ENCODE peak calls at places on chromosomes 13 and 19, in eight cellular contexts. Z is fibroblast of lung, E is ovary, K is cardiac fibroblast, U is right lobe of liver, G is BE2C, X is cardiac muscle cell, D is neural progenitor cell. T is an unnamed sample.

GRCh38 chr19:50008532-50008931 is 16.6 kb downstream of the VRK3 start:
- DNase-seq in Z (no peak), E (no peak), K (peak), U (no peak), G (peak), X (peak), D (peak), T (no peak)

GRCh38 chr19:41702208-41702651 is 6.2 kb upstream of the CEACAM5 start:
- DNase-seq in Z (no peak), E (no peak), K (no peak), U (no peak), G (no peak), X (no peak), D (no peak), T (no peak)

GRCh38 chr13:75364131-75364713 is 117.7 kb downstream of the TBC1D4 start:
- DNase-seq in Z (no peak), E (no peak), K (no peak), U (no peak), G (no peak), X (no peak), D (no peak), T (no peak)

GRCh38 chr13:31908696-31909386 is 122.7 kb upstream of the FRY start:
- DNase-seq in Z (no peak), E (no peak), K (no peak), U (no peak), G (no peak), X (no peak), D (no peak), T (no peak)

GRCh38 chr19:48724796-48725753 is 5.5 kb upstream of the MAMSTR start:
- DNase-seq in Z (peak), E (peak), K (peak), U (no peak), G (peak), X (peak), D (peak), T (no peak)

GRCh38 chr13:78298657-78299056 is 304.7 kb downstream of the POU4F1 start:
- DNase-seq in Z (peak), E (no peak), K (no peak), U (no peak), G (no peak), X (no peak), D (no peak), T (no peak)

GRCh38 chr19:6161271-6161850 is 25.9 kb downstream of the ACSBG2 start:
- DNase-seq in Z (no peak), E (no peak), K (no peak), U (no peak), G (peak), X (no peak), D (peak), T (no peak)

GRCh38 chr19:44553478-44554171 is 24.1 kb upstream of the CEACAM20 start:
- DNase-seq in Z (no peak), E (no peak), K (peak), U (no peak), G (no peak), X (no peak), D (no peak), T (no peak)

GRCh38 chr13:90107658-90108057 is 1239.8 kb upstream of the MIR17HG start:
- DNase-seq in Z (no peak), E (no peak), K (no peak), U (no peak), G (no peak), X (no peak), D (no peak), T (no peak)

GRCh38 chr19:33767898-33768413 is 28.7 kb upstream of the KCTD15 start:
- DNase-seq in Z (peak), E (no peak), K (peak), U (no peak), G (no peak), X (peak), D (peak), T (no peak)
- TF ChIP-seq CTCF in Z (no peak), E (no peak), K (peak), U (no peak), G (peak), X (peak), D (peak), T (peak)

GRCh38 chr19:13103961-13104847 is 1.5 kb upstream of the LYL1 start:
- DNase-seq in Z (no peak), E (peak), K (no peak), U (peak), G (peak), X (peak), D (peak), T (no peak)
- H3K4me3 ChIP-seq in Z (no peak), E (no peak), K (no peak), U (peak), G (peak), X (no peak), D (no peak), T (no peak)

GRCh38 chr13:113460064-113460555 is 6.8 kb upstream of the ADPRHL1 start:
- DNase-seq in Z (no peak), E (no peak), K (no peak), U (no peak), G (no peak), X (no peak), D (no peak), T (no peak)
- TF ChIP-seq CTCF in Z (no peak), E (no peak), K (no peak), U (no peak), G (no peak), X (no peak), D (no peak), T (no peak)

GRCh38 chr19:7855426-7856276 is 18.5 kb downstream of the PRR36 start:
- DNase-seq in Z (no peak), E (no peak), K (no peak), U (no peak), G (no peak), X (no peak), D (no peak), T (no peak)
- H3K4me3 ChIP-seq in Z (no peak), E (no peak), K (no peak), U (no peak), G (no peak), X (no peak), D (no peak), T (no peak)

GRCh38 chr19:17627921-17628320 is 60.2 kb downstream of the UNC13A start:
- DNase-seq in Z (no peak), E (no peak), K (no peak), U (no peak), G (no peak), X (no peak), D (no peak), T (no peak)
- TF ChIP-seq CTCF in Z (no peak), E (no peak), K (no peak), U (no peak), G (no peak), X (no peak), D (no peak), T (no peak)

DNA sequence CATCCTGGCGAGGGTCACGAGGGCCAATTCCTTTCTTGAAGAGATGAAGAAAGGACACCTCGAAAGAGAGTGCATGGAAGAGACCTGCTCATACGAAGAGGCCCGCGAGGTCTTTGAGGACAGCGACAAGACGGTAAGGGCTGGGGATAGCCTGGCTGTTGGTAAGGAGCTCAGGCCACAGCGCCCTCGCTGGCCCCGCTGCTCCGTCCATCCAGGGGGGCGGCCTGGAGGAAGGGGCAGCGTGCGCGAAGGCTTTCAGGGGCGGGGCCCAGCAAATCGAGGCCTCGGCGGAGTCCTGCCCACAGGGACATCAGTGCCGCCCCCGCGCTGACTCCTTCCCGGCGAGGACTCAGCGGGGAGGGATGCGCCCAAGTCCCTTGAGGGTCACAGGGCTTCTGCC is 6.9 kb downstream of the F10 start:
- DNase-seq in Z (no peak), E (no peak), K (no peak), U (no peak), G (no peak), X (no peak), D (no peak), T (no peak)
- H3K4me3 ChIP-seq in Z (no peak), E (no peak), K (no peak), U (no peak), G (no peak), X (no peak), D (no peak), T (no peak)

DNA sequence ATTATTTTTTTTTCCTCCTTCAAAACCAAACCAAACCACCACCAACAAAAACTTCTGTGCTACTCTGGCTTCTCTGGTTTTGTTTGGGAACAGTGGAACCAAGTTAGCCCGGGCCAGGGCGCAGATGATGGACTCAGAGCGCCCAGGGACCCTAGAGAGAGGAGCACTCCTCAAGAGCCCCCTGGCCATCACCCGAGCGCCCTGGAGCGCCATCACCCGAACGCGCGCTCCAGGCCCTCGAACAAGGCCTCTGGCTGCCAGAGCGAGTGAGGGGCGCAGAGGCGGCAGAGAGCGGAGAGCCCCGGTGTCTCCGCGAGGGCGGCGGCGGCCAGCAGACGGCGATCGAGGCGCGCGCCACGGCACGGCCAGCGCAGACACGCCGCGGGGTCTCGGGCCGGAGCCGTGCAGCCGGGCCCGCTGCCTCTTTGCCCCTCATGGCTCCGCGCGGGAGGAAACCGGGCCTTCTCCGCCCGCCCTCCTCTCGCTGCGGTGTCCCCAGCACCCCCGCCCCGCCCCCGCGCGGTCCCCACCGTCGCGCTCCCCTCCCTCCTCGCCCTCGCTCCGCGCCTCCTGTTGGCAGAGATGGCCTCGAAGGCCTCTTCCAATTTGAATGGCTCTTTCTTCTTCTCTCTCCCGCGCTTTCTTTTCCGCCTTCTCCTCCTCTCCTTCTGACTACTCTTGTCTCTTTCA is 4.2 kb upstream of the SOX1 start:
- DNase-seq in Z (no peak), E (no peak), K (no peak), U (no peak), G (no peak), X (peak), D (peak), T (no peak)
- TF ChIP-seq CTCF in Z (no peak), E (no peak), K (no peak), U (peak), G (no peak), X (peak), D (peak), T (no peak)

GRCh38 chr13:38921081-38921480 is 69.5 kb downstream of the STOML3 start:
- DNase-seq in Z (no peak), E (no peak), K (no peak), U (no peak), G (no peak), X (no peak), D (no peak), T (no peak)
- H3K4me3 ChIP-seq in Z (no peak), E (no peak), K (no peak), U (no peak), G (no peak), X (no peak), D (no peak), T (no peak)

DNA sequence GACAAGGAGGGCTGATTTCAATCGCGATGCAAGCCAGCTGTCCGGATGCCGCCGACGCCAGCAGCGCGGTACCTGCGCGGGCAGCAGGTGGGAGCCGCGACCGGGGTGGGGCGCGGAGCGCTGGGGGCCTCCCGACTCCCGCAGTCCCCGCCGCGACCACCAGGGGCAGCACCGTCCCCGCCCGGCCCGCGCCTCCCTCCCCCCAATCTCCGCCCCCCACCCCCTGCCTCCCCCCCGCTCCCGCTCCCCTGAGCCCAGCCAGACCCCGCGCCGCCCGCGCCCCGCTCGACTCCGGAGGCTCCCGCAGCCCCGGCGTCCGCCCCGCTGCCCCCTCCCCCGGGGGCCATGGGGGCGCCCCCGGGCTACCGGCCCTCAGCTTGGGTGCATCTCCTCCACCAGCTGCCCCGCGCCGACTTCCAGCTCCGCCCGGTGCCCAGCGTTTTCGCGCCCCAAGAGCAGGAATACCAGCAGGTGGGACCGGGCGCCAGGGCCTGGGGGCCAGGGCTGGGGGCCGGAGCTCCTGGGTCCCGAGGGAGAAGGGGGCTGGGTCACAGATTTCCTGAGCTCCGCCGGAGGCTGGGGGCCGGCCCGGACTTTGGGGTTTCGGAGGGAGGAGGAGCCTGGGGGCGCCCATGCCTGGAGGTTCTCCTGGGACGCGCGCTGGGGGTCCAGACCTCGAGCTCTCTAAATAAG is at the start of gene TTYH1:
- DNase-seq in Z (no peak), E (no peak), K (no peak), U (no peak), G (no peak), X (no peak), D (peak), T (no peak)
- TF ChIP-seq CTCF in Z (no peak), E (no peak), K (no peak), U (no peak), G (no peak), X (peak), D (peak), T (peak)